ENCODE peak calls at places on chromosomes 5 and 9, in nine cellular contexts. O, S, D, E, M, B, R, J and K are unnamed samples.

GRCh38 chr5:168314735-168315411 is 23.4 kb downstream of the WWC1 start:
- DNase-seq in O (peak; percentile 98), S (no peak), D (no peak), E (no peak), M (peak; percentile 99), B (peak; percentile 86), R (no peak), J (peak; percentile 93), K (no peak)

GRCh38 chr5:147204576-147204975 is 30.2 kb upstream of the STK32A start:
- DNase-seq in O (no peak), S (no peak), D (no peak), E (no peak), M (no peak), B (no peak), R (no peak), J (no peak), K (no peak)

GRCh38 chr5:130571076-130571475 is 594.0 kb downstream of the HINT1 start:
- DNase-seq in O (no peak), S (no peak), D (no peak), E (no peak), M (no peak), B (no peak), R (no peak), J (no peak), K (no peak)

GRCh38 chr5:55604611-55605067 is 69.9 kb upstream of the PLPP1 start:
- DNase-seq in O (no peak), S (peak; percentile 66), D (no peak), E (peak; percentile 60), M (peak; percentile 86), B (no peak), R (no peak), J (no peak), K (no peak)

GRCh38 chr9:2559212-2560152 is 62.1 kb upstream of the VLDLR start:
- DNase-seq in O (peak; percentile 71), S (no peak), D (no peak), E (peak; percentile 93), M (peak; percentile 95), B (no peak), R (no peak), J (peak; percentile 63), K (no peak)

GRCh38 chr9:91089405-91090131 is 272.1 kb downstream of the AUH start:
- DNase-seq in O (peak; percentile 59), S (no peak), D (no peak), E (peak; percentile 74), M (peak; percentile 73), B (no peak), R (no peak), J (peak; percentile 43), K (peak; percentile 70)

GRCh38 chr5:14251733-14252132 is 108.6 kb downstream of the TRIO start:
- DNase-seq in O (no peak), S (no peak), D (no peak), E (no peak), M (no peak), B (no peak), R (no peak), J (no peak), K (no peak)

GRCh38 chr9:4967521-4967920 is 17.6 kb upstream of the JAK2 start:
- DNase-seq in O (no peak), S (no peak), D (no peak), E (no peak), M (no peak), B (no peak), R (no peak), J (no peak), K (no peak)

GRCh38 chr9:19101203-19101602 is 1.5 kb downstream of the HAUS6 start:
- DNase-seq in O (no peak), S (no peak), D (no peak), E (no peak), M (no peak), B (no peak), R (no peak), J (no peak), K (no peak)

GRCh38 chr9:19104528-19105282 is 2.0 kb upstream of the HAUS6 start:
- DNase-seq in O (no peak), S (no peak), D (no peak), E (no peak), M (no peak), B (no peak), R (no peak), J (no peak), K (no peak)

GRCh38 chr9:19102181-19102630 is 498 bp downstream of the HAUS6 start:
- DNase-seq in O (no peak), S (no peak), D (peak; percentile 28), E (peak; percentile 72), M (peak; percentile 16), B (no peak), R (no peak), J (no peak), K (peak; percentile 89)

GRCh38 chr9:19108038-19108437 is 5.3 kb upstream of the HAUS6 start:
- DNase-seq in O (no peak), S (no peak), D (no peak), E (no peak), M (no peak), B (no peak), R (no peak), J (no peak), K (no peak)

GRCh38 chr9:19102631-19103345 is at the start of gene HAUS6:
- DNase-seq in O (peak; percentile 97), S (peak; percentile 99), D (peak; percentile 80), E (peak; percentile 99), M (peak; percentile 96), B (peak; percentile 91), R (peak; percentile 87), J (peak; percentile 97), K (peak; percentile 100)
- TF ChIP-seq POLR2A in O (peak; percentile 93), S (peak; percentile 52), D (peak; percentile 82), E (no peak), M (peak; percentile 56), B (peak; percentile 95), R (peak; percentile 83), J (no peak), K (peak; percentile 97)

DNA sequence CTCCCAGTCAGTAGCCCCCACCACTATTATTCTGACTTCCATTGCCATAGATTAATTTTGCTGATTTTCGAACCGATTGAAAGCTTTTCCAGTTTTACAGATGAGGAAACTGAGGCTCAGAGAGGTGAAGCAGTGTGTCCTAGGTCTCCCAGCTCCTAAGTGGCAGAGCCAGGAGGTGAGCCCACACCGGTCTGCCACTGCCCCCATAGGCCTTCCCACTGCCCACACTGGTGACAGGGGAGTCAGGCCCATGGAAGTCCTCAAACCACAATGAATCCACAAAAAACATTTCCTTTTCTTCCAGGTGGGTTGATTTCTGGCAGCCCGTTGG is 54.9 kb upstream of the RPL26L1 start:
- DNase-seq in O (no peak), S (no peak), D (no peak), E (no peak), M (no peak), B (no peak), R (no peak), J (no peak), K (no peak)
- TF ChIP-seq POLR2A in O (no peak), S (no peak), D (no peak), E (no peak), M (no peak), B (no peak), R (no peak), J (no peak), K (no peak)

GRCh38 chr5:139637438-139638089 is 10.6 kb upstream of the CXXC5 start:
- DNase-seq in O (no peak), S (peak; percentile 96), D (peak; percentile 80), E (peak; percentile 95), M (peak; percentile 74), B (no peak), R (peak; percentile 85), J (peak; percentile 83), K (peak; percentile 82)
- TF ChIP-seq POLR2A in O (no peak), S (no peak), D (no peak), E (no peak), M (no peak), B (no peak), R (no peak), J (no peak), K (no peak)

DNA sequence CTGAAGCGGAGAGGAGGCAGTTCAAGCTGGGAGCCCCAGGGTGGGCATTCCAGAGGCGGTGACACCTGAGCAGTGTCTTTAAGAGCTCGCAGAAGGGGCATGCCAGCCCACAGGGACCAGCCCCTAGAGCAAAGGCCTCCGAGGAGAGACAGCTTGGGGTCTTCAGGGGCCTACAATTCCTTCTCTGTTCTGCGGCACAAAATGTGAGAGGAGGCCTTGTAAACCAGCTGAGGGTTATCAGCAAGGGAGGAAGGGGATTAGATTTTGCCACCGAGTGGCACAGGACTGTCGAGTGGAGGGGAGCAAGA is 505 bp upstream of the SIGMAR1 start:
- DNase-seq in O (no peak), S (no peak), D (no peak), E (no peak), M (no peak), B (no peak), R (no peak), J (no peak), K (no peak)
- TF ChIP-seq POLR2A in O (no peak), S (no peak), D (no peak), E (no peak), M (no peak), B (no peak), R (no peak), J (no peak), K (no peak)

DNA sequence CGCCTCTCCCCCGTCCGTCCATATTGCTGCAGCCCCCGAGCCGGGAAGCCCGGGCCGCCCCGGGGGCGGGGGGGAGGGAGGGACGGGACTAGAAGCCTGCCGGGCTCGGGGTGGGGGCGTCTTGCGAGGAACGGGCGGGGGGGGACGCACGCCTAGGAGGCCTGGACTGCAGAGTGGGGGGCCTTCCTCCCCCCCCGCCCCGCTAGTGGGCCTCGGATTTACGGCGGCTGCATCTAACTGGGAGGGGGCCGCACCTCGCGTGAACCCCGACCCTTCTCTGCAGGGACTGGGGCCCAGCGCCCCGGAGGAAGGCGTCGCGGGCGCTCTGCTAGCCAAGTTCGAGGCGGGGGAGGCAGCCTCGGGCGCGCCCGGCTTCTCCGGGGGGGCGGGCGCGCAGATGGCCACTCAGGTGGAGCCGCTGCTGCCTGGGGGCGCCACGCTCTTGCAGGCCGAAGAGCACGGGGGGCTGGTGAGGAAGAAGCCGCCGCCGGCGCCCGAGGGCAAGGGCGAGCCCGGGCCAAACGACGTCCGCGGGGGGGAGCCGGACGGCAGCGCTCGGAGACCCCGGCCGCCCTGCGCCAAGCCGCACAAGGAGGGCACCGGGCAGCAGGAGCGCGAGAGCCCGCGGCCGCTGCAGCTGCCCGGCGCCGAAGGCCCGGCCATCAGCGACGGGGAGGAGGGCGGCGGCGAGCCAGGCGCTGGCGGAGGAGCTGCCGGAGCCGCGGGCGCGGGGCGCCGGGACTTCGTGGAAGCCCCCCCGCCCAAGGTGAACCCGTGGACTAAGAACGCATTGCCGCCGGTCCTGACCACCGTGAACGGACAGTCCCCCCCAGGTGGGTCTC is at the start of gene LARP1:
- DNase-seq in O (peak; percentile 43), S (no peak), D (no peak), E (peak; percentile 74), M (peak; percentile 19), B (no peak), R (no peak), J (peak; percentile 51), K (peak; percentile 63)
- TF ChIP-seq POLR2A in O (no peak), S (peak; percentile 3), D (no peak), E (no peak), M (no peak), B (no peak), R (peak; percentile 10), J (no peak), K (peak; percentile 12)